ENCODE peak calls at places on chromosomes 1 and 21, in ten cellular contexts. X is midbrain; B is Calu3; Q is A549; H is NAMALWA; D is T-helper 2 cell; O is NCI-H1930; U is HEK293T; K is CD8-positive, alpha-beta memory T cell; A is ACHN. M is an unnamed sample.

GRCh38 chr1:236141447-236142357 is 637 bp upstream of the GPR137B start:
- DNase-seq in A (peak; percentile 54), D (peak; percentile 11), H (peak; percentile 42), U (peak; percentile 64), O (peak; percentile 27), Q (peak; percentile 43), K (peak; percentile 9), X (peak; percentile 44), B (peak; percentile 42), M (no peak)

GRCh38 chr1:48236716-48237470 is 14.4 kb downstream of the SLC5A9 start:
- DNase-seq in U (peak; percentile 55), H (peak; percentile 58), K (peak; percentile 29), X (peak; percentile 29), Q (peak; percentile 33), A (peak; percentile 37), D (peak; percentile 30), O (no peak), B (peak; percentile 12), M (no peak)

GRCh38 chr1:204280099-204280498 is 66.3 kb upstream of the GOLT1A start:
- DNase-seq in D (no peak), H (no peak), K (no peak), X (no peak), A (no peak), B (no peak), Q (no peak), U (no peak), O (no peak), M (no peak)

GRCh38 chr21:46518983-46519583 is 60.4 kb downstream of the DIP2A start:
- DNase-seq in K (no peak), X (no peak), H (no peak), U (no peak), O (no peak), A (no peak), B (no peak), Q (no peak), D (no peak), M (no peak)

GRCh38 chr1:160619742-160620277 is 27.0 kb downstream of the SLAMF1 start:
- DNase-seq in X (no peak), D (no peak), B (no peak), K (no peak), U (no peak), A (no peak), H (no peak), Q (no peak), O (no peak), M (no peak)

GRCh38 chr1:242431786-242432185 is 92.7 kb downstream of the PLD5 start:
- DNase-seq in B (no peak), U (no peak), H (no peak), X (no peak), A (no peak), D (no peak), K (no peak), O (no peak), Q (no peak), M (no peak)

GRCh38 chr1:176517484-176517883 is 54.5 kb downstream of the PAPPA2 start:
- DNase-seq in B (no peak), O (no peak), A (peak; percentile 34), H (no peak), D (no peak), Q (peak; percentile 4), U (no peak), K (no peak), X (no peak), M (no peak)

GRCh38 chr1:164804366-164804765 is 245.4 kb downstream of the PBX1 start:
- DNase-seq in B (no peak), Q (no peak), O (no peak), U (no peak), A (no peak), H (no peak), D (no peak), X (no peak), K (no peak), M (no peak)

GRCh38 chr1:183845681-183846080 is 40.8 kb downstream of the RGL1 start:
- DNase-seq in U (no peak), D (no peak), X (no peak), O (no peak), B (no peak), H (no peak), A (no peak), Q (no peak), K (no peak), M (no peak)

GRCh38 chr1:5747428-5748285 is 244.6 kb downstream of the NPHP4 start:
- DNase-seq in U (no peak), D (no peak), O (no peak), B (no peak), A (no peak), H (no peak), Q (no peak), K (no peak), X (no peak), M (no peak)

M was measured in breast epithelium.